ENCODE peak calls at places on chromosome 16, in nine cellular contexts. One of them, this sample, is unnamed.

GRCh38 chr16:29028457-29029167 is 43.8 kb downstream of the LAT start:
- DNase-seq in cardiac muscle cell: no peak
- DNase-seq in pancreas: no peak
- DNase-seq in mammary epithelial cell: no peak
- DNase-seq in H1: no peak
- DNase-seq in AG04450: no peak
- DNase-seq in endothelial cell of umbilical vein: no peak
- DNase-seq in adrenal gland: no peak
- DNase-seq in heart left ventricle: no peak
- DNase-seq in this sample: no peak

GRCh38 chr16:7861891-7862585 is 529.4 kb downstream of the RBFOX1 start:
- DNase-seq in cardiac muscle cell: no peak
- DNase-seq in pancreas: no peak
- DNase-seq in mammary epithelial cell: no peak
- DNase-seq in H1: no peak
- DNase-seq in AG04450: no peak
- DNase-seq in endothelial cell of umbilical vein: no peak
- DNase-seq in adrenal gland: no peak
- DNase-seq in heart left ventricle: no peak
- DNase-seq in this sample: no peak

GRCh38 chr16:29726845-29727379 is 18.9 kb downstream of the C16orf54 start:
- DNase-seq in cardiac muscle cell: no peak
- DNase-seq in pancreas: no peak
- DNase-seq in mammary epithelial cell: no peak
- DNase-seq in H1: no peak
- DNase-seq in AG04450: no peak
- DNase-seq in endothelial cell of umbilical vein: no peak
- DNase-seq in adrenal gland: no peak
- DNase-seq in heart left ventricle: no peak
- DNase-seq in this sample: no peak

GRCh38 chr16:56985288-56985961 is 3.9 kb upstream of the NLRC5 start:
- DNase-seq in cardiac muscle cell: no peak
- DNase-seq in pancreas: no peak
- DNase-seq in mammary epithelial cell: peak
- DNase-seq in H1: no peak
- DNase-seq in AG04450: peak
- DNase-seq in endothelial cell of umbilical vein: peak
- DNase-seq in adrenal gland: peak
- DNase-seq in heart left ventricle: peak
- DNase-seq in this sample: no peak

GRCh38 chr16:87778476-87778829 is 12.7 kb upstream of the KLHDC4 start:
- DNase-seq in cardiac muscle cell: no peak
- DNase-seq in pancreas: peak
- DNase-seq in mammary epithelial cell: no peak
- DNase-seq in H1: no peak
- DNase-seq in AG04450: no peak
- DNase-seq in endothelial cell of umbilical vein: no peak
- DNase-seq in adrenal gland: no peak
- DNase-seq in heart left ventricle: no peak
- DNase-seq in this sample: no peak

GRCh38 chr16:56399492-56399891 is 25.9 kb downstream of the AMFR start:
- DNase-seq in cardiac muscle cell: no peak
- DNase-seq in pancreas: no peak
- DNase-seq in mammary epithelial cell: no peak
- DNase-seq in H1: no peak
- DNase-seq in AG04450: no peak
- DNase-seq in endothelial cell of umbilical vein: no peak
- DNase-seq in adrenal gland: no peak
- DNase-seq in heart left ventricle: no peak
- DNase-seq in this sample: no peak

GRCh38 chr16:23905027-23905426 is 69.2 kb downstream of the PRKCB start:
- DNase-seq in cardiac muscle cell: peak
- DNase-seq in pancreas: no peak
- DNase-seq in mammary epithelial cell: peak
- DNase-seq in H1: peak
- DNase-seq in AG04450: peak
- DNase-seq in endothelial cell of umbilical vein: peak
- DNase-seq in adrenal gland: no peak
- DNase-seq in heart left ventricle: no peak
- DNase-seq in this sample: no peak

GRCh38 chr16:87140211-87141200 is 176.7 kb downstream of the C16orf95 start:
- DNase-seq in cardiac muscle cell: no peak
- DNase-seq in pancreas: no peak
- DNase-seq in mammary epithelial cell: no peak
- DNase-seq in H1: no peak
- DNase-seq in AG04450: no peak
- DNase-seq in endothelial cell of umbilical vein: no peak
- DNase-seq in adrenal gland: no peak
- DNase-seq in heart left ventricle: no peak
- DNase-seq in this sample: no peak

GRCh38 chr16:76683051-76683450 is 405.9 kb downstream of the CNTNAP4 start:
- DNase-seq in cardiac muscle cell: no peak
- DNase-seq in pancreas: no peak
- DNase-seq in mammary epithelial cell: no peak
- DNase-seq in H1: no peak
- DNase-seq in AG04450: no peak
- DNase-seq in endothelial cell of umbilical vein: no peak
- DNase-seq in adrenal gland: no peak
- DNase-seq in heart left ventricle: no peak
- DNase-seq in this sample: no peak

GRCh38 chr16:19389246-19389645 is 28.4 kb upstream of the TMC5 start:
- DNase-seq in cardiac muscle cell: peak
- DNase-seq in pancreas: peak
- DNase-seq in mammary epithelial cell: peak
- DNase-seq in H1: no peak
- DNase-seq in AG04450: no peak
- DNase-seq in endothelial cell of umbilical vein: peak
- DNase-seq in adrenal gland: peak
- DNase-seq in heart left ventricle: no peak
- DNase-seq in this sample: no peak

GRCh38 chr16:2335286-2335895 is 5.1 kb downstream of the ABCA3 start:
- DNase-seq in cardiac muscle cell: no peak
- DNase-seq in pancreas: no peak
- DNase-seq in mammary epithelial cell: no peak
- DNase-seq in H1: no peak
- DNase-seq in AG04450: no peak
- DNase-seq in endothelial cell of umbilical vein: no peak
- DNase-seq in adrenal gland: peak
- DNase-seq in heart left ventricle: no peak
- DNase-seq in this sample: no peak

GRCh38 chr16:52469775-52470174 is 77.2 kb downstream of the TOX3 start:
- DNase-seq in cardiac muscle cell: no peak
- DNase-seq in pancreas: no peak
- DNase-seq in mammary epithelial cell: no peak
- DNase-seq in H1: no peak
- DNase-seq in AG04450: no peak
- DNase-seq in endothelial cell of umbilical vein: no peak
- DNase-seq in adrenal gland: no peak
- DNase-seq in heart left ventricle: no peak
- DNase-seq in this sample: no peak

GRCh38 chr16:2936436-2937011 is 24.8 kb downstream of the FLYWCH1 start:
- DNase-seq in cardiac muscle cell: no peak
- DNase-seq in pancreas: no peak
- DNase-seq in mammary epithelial cell: no peak
- DNase-seq in H1: no peak
- DNase-seq in AG04450: no peak
- DNase-seq in endothelial cell of umbilical vein: no peak
- DNase-seq in adrenal gland: no peak
- DNase-seq in heart left ventricle: no peak
- DNase-seq in this sample: no peak

GRCh38 chr16:49884033-49884707 is 28.3 kb upstream of the ZNF423 start:
- DNase-seq in cardiac muscle cell: no peak
- DNase-seq in pancreas: no peak
- DNase-seq in mammary epithelial cell: no peak
- DNase-seq in H1: no peak
- DNase-seq in AG04450: no peak
- DNase-seq in endothelial cell of umbilical vein: no peak
- DNase-seq in adrenal gland: no peak
- DNase-seq in heart left ventricle: no peak
- DNase-seq in this sample: no peak

GRCh38 chr16:30948087-30948955 is 547 bp upstream of the ORAI3 start:
- DNase-seq in cardiac muscle cell: peak
- DNase-seq in pancreas: peak
- DNase-seq in mammary epithelial cell: peak
- DNase-seq in H1: peak
- DNase-seq in AG04450: peak
- DNase-seq in endothelial cell of umbilical vein: peak
- DNase-seq in adrenal gland: peak
- DNase-seq in heart left ventricle: peak
- DNase-seq in this sample: no peak

GRCh38 chr16:84995666-84996065 is 15.7 kb downstream of the ZDHHC7 start:
- DNase-seq in cardiac muscle cell: no peak
- DNase-seq in pancreas: no peak
- DNase-seq in mammary epithelial cell: no peak
- DNase-seq in H1: no peak
- DNase-seq in AG04450: no peak
- DNase-seq in endothelial cell of umbilical vein: no peak
- DNase-seq in adrenal gland: no peak
- DNase-seq in heart left ventricle: no peak
- DNase-seq in this sample: no peak
- H3K27ac ChIP-seq in cardiac muscle cell: no peak
- H3K27ac ChIP-seq in pancreas: no peak
- H3K27ac ChIP-seq in mammary epithelial cell: peak
- H3K27ac ChIP-seq in H1: no peak
- H3K27ac ChIP-seq in AG04450: peak
- H3K27ac ChIP-seq in endothelial cell of umbilical vein: peak
- H3K27ac ChIP-seq in adrenal gland: peak
- H3K27ac ChIP-seq in heart left ventricle: no peak
- H3K27ac ChIP-seq in this sample: peak

GRCh38 chr16:67399749-67400704 is 6.7 kb upstream of the TPPP3 start:
- DNase-seq in cardiac muscle cell: no peak
- DNase-seq in pancreas: peak
- DNase-seq in mammary epithelial cell: no peak
- DNase-seq in H1: no peak
- DNase-seq in AG04450: no peak
- DNase-seq in endothelial cell of umbilical vein: no peak
- DNase-seq in adrenal gland: no peak
- DNase-seq in heart left ventricle: no peak
- DNase-seq in this sample: no peak
- TF ChIP-seq CTCF in cardiac muscle cell: no peak
- TF ChIP-seq CTCF in pancreas: no peak
- TF ChIP-seq CTCF in mammary epithelial cell: no peak
- TF ChIP-seq CTCF in H1: no peak
- TF ChIP-seq CTCF in AG04450: no peak
- TF ChIP-seq CTCF in endothelial cell of umbilical vein: no peak
- TF ChIP-seq CTCF in adrenal gland: peak
- TF ChIP-seq CTCF in heart left ventricle: peak
- TF ChIP-seq CTCF in this sample: no peak

DNA sequence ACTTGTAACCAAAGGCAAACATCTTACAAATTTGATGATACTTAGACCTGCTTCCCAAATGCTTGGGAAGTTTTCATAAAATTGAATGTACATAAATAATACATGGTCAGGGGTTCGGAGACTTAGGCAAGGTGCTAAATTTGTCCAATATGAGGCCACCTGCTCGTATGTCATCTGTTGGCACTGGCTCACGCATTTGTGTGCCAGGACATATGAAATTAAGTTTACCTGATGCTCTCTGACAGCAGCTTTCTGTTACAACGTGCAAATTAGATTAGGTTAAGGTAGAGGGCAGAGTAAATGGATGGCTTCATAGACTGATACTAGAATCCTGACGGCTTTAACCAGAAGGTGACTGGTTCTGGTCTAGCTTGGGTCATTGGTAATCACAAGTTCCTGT is 970.3 kb upstream of the RBFOX1 start:
- DNase-seq in cardiac muscle cell: no peak
- DNase-seq in pancreas: no peak
- DNase-seq in mammary epithelial cell: no peak
- DNase-seq in H1: no peak
- DNase-seq in AG04450: no peak
- DNase-seq in endothelial cell of umbilical vein: no peak
- DNase-seq in adrenal gland: no peak
- DNase-seq in heart left ventricle: no peak
- DNase-seq in this sample: no peak
- H3K4me3 ChIP-seq in cardiac muscle cell: no peak
- H3K4me3 ChIP-seq in pancreas: no peak
- H3K4me3 ChIP-seq in mammary epithelial cell: no peak
- H3K4me3 ChIP-seq in H1: no peak
- H3K4me3 ChIP-seq in AG04450: no peak
- H3K4me3 ChIP-seq in endothelial cell of umbilical vein: no peak
- H3K4me3 ChIP-seq in adrenal gland: no peak
- H3K4me3 ChIP-seq in heart left ventricle: no peak
- H3K4me3 ChIP-seq in this sample: no peak

GRCh38 chr16:54462151-54462651 is 175.6 kb upstream of the IRX3 start:
- DNase-seq in cardiac muscle cell: no peak
- DNase-seq in pancreas: no peak
- DNase-seq in mammary epithelial cell: peak
- DNase-seq in H1: no peak
- DNase-seq in AG04450: no peak
- DNase-seq in endothelial cell of umbilical vein: no peak
- DNase-seq in adrenal gland: no peak
- DNase-seq in heart left ventricle: no peak
- DNase-seq in this sample: no peak
- H3K27ac ChIP-seq in cardiac muscle cell: no peak
- H3K27ac ChIP-seq in pancreas: no peak
- H3K27ac ChIP-seq in mammary epithelial cell: no peak
- H3K27ac ChIP-seq in H1: no peak
- H3K27ac ChIP-seq in AG04450: no peak
- H3K27ac ChIP-seq in endothelial cell of umbilical vein: no peak
- H3K27ac ChIP-seq in adrenal gland: no peak
- H3K27ac ChIP-seq in heart left ventricle: no peak
- H3K27ac ChIP-seq in this sample: no peak

GRCh38 chr16:27642753-27643152 is 92.8 kb downstream of the KATNIP start:
- DNase-seq in cardiac muscle cell: no peak
- DNase-seq in pancreas: no peak
- DNase-seq in mammary epithelial cell: peak
- DNase-seq in H1: no peak
- DNase-seq in AG04450: no peak
- DNase-seq in endothelial cell of umbilical vein: no peak
- DNase-seq in adrenal gland: no peak
- DNase-seq in heart left ventricle: no peak
- DNase-seq in this sample: no peak
- TF ChIP-seq CTCF in cardiac muscle cell: peak
- TF ChIP-seq CTCF in pancreas: no peak
- TF ChIP-seq CTCF in mammary epithelial cell: no peak
- TF ChIP-seq CTCF in H1: peak
- TF ChIP-seq CTCF in AG04450: no peak
- TF ChIP-seq CTCF in endothelial cell of umbilical vein: peak
- TF ChIP-seq CTCF in adrenal gland: no peak
- TF ChIP-seq CTCF in heart left ventricle: peak
- TF ChIP-seq CTCF in this sample: no peak

GRCh38 chr16:4232541-4233386 is 9.1 kb downstream of the SRL start:
- DNase-seq in cardiac muscle cell: peak
- DNase-seq in pancreas: no peak
- DNase-seq in mammary epithelial cell: peak
- DNase-seq in H1: no peak
- DNase-seq in AG04450: no peak
- DNase-seq in endothelial cell of umbilical vein: no peak
- DNase-seq in adrenal gland: no peak
- DNase-seq in heart left ventricle: no peak
- DNase-seq in this sample: no peak
- H3K4me3 ChIP-seq in cardiac muscle cell: no peak
- H3K4me3 ChIP-seq in pancreas: no peak
- H3K4me3 ChIP-seq in mammary epithelial cell: no peak
- H3K4me3 ChIP-seq in H1: no peak
- H3K4me3 ChIP-seq in AG04450: no peak
- H3K4me3 ChIP-seq in endothelial cell of umbilical vein: no peak
- H3K4me3 ChIP-seq in adrenal gland: no peak
- H3K4me3 ChIP-seq in heart left ventricle: no peak
- H3K4me3 ChIP-seq in this sample: no peak